ENCODE peak calls at places on chromosomes 13 and 19, in five cellular contexts. I is suprapubic skin, W is breast epithelium, S is iPS DF 6.9, G is OCI-LY7. L is an unnamed sample.
A peak's percentile ranks its signal among the peaks of the same experiment; 100 is the strongest.

GRCh38 chr19:42422576-42423461 is 4.4 kb downstream of the LIPE start:
- DNase-seq in I (no peak), W (no peak), S (no peak), G (peak; percentile 88), L (no peak)

GRCh38 chr13:99331881-99332293 is 24.7 kb upstream of the GPR183 start:
- DNase-seq in I (no peak), W (no peak), S (no peak), G (peak; percentile 25), L (no peak)

GRCh38 chr13:30037766-30038165 is 187.3 kb upstream of the UBL3 start:
- DNase-seq in I (no peak), W (no peak), S (no peak), G (no peak), L (no peak)

GRCh38 chr19:19039901-19040300 is 6.5 kb downstream of the ARMC6 start:
- DNase-seq in I (no peak), W (no peak), S (no peak), G (peak; percentile 80), L (no peak)

GRCh38 chr13:102035969-102036368 is 365.9 kb downstream of the FGF14 start:
- DNase-seq in I (no peak), W (no peak), S (no peak), G (no peak), L (no peak)

GRCh38 chr19:47228937-47229673 is 1.9 kb downstream of the BBC3 start:
- DNase-seq in I (no peak), W (peak; percentile 35), S (no peak), G (peak; percentile 42), L (peak; percentile 34)

GRCh38 chr13:23384111-23384510 is 49.4 kb downstream of the SACS start:
- DNase-seq in I (no peak), W (no peak), S (no peak), G (no peak), L (no peak)

GRCh38 chr19:55287361-55288079 is 3.7 kb downstream of the BRSK1 start:
- DNase-seq in I (no peak), W (no peak), S (no peak), G (no peak), L (no peak)

GRCh38 chr13:113028336-113029060 is 59.5 kb downstream of the MCF2L start:
- DNase-seq in I (no peak), W (no peak), S (no peak), G (no peak), L (no peak)

GRCh38 chr13:75226092-75226491 is 255.9 kb downstream of the TBC1D4 start:
- DNase-seq in I (no peak), W (no peak), S (peak; percentile 11), G (no peak), L (no peak)

GRCh38 chr19:15562861-15563260 is 52.2 kb upstream of the CYP4F8 start:
- DNase-seq in I (no peak), W (peak; percentile 46), S (no peak), G (no peak), L (no peak)
- H3K9me3 ChIP-seq in I (no peaks in the 10 kb centered on the region), W (no peaks in the 10 kb centered on the region), S (peaks cover 14% of the 10 kb centered on the region), G (no peaks in the 10 kb centered on the region), L (no peaks in the 10 kb centered on the region)

GRCh38 chr19:56880592-56881190 is 40.2 kb upstream of the PEG3 start:
- DNase-seq in I (no peak), W (no peak), S (no peak), G (no peak), L (no peak)

GRCh38 chr19:56884481-56884880 is 44.0 kb upstream of the PEG3 start:
- DNase-seq in I (no peak), W (no peak), S (no peak), G (no peak), L (no peak)

DNA sequence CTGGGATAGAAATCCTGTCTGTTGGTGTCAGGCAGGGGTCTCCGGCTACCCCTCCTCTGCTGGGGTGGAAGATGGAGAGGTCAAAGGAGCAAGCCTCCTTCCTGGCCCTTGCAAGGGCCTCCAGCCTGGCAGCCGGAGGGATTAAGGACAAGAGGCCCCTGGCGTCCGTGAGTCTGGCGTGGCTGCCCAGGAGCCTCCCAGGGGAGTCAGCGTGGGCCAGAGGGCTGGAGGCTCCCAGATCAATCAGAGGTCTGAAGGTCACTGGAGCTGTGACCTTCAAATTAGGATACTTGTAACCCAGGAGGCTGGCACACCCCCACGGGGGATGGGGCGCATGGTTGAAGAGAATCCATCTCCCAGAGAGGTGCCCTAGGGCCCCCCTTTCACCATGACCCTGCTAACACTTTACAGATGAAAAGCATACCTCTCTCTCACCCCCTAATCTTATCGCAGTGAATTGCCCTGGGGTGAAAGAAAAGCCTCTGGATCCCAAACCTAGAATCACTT is 44.7 kb upstream of the PEG3 start:
- DNase-seq in I (no peak), W (no peak), S (no peak), G (no peak), L (no peak)
- H3K9me3 ChIP-seq in I (peaks cover 5% of the 10 kb centered on the region), W (peaks cover 23% of the 10 kb centered on the region), S (peaks cover 21% of the 10 kb centered on the region), G (no peaks in the 10 kb centered on the region), L (no peaks in the 10 kb centered on the region)

GRCh38 chr19:51965583-51965982 is 21.1 kb downstream of the ZNF350 start:
- DNase-seq in I (no peak), W (no peak), S (no peak), G (no peak), L (no peak)

DNA sequence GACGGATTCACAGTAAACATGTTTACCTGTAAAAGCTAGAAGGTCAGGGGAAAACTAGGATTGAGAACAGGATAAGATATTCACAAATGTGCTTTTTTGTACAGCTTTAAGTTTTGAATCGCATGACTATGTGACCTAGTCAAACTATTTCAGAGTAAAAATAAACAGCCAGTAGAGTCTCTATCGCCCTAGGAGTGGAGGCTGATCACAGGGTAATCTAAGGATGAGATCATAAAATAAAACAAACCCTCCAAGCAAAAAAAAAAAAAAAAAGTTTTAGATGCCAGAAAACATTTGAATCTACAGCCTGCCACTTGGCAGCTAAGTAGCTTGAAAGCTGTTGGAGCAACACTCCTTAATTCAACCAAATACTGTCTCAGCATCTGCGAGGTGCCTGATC is 26.8 kb downstream of the ZNF350 start:
- DNase-seq in I (no peak), W (no peak), S (no peak), G (no peak), L (no peak)
- H3K9me3 ChIP-seq in I (peaks cover 73% of the 10 kb centered on the region), W (peaks cover 98% of the 10 kb centered on the region), S (no peaks in the 10 kb centered on the region), G (no peaks in the 10 kb centered on the region), L (peaks cover 99% of the 10 kb centered on the region)

GRCh38 chr19:43913383-43913782 is 21.7 kb downstream of the ZNF45 start:
- DNase-seq in I (no peak), W (no peak), S (no peak), G (no peak), L (no peak)
- H3K9me3 ChIP-seq in I (peaks cover 77% of the 10 kb centered on the region), W (peaks cover 100% of the 10 kb centered on the region), S (peaks cover 15% of the 10 kb centered on the region), G (no peaks in the 10 kb centered on the region), L (peaks cover 25% of the 10 kb centered on the region)

GRCh38 chr19:44182145-44182544 is 17.2 kb downstream of the ZNF226 start:
- DNase-seq in I (no peak), W (no peak), S (no peak), G (peak; percentile 10), L (no peak)
- H3K9me3 ChIP-seq in I (peaks cover 46% of the 10 kb centered on the region), W (peaks cover 96% of the 10 kb centered on the region), S (peaks cover 1% of the 10 kb centered on the region), G (no peaks in the 10 kb centered on the region), L (peaks cover 79% of the 10 kb centered on the region)

GRCh38 chr19:20660473-20660872 is 898 bp downstream of the ZNF626 start:
- DNase-seq in I (no peak), W (no peak), S (no peak), G (no peak), L (no peak)
- H3K9me3 ChIP-seq in I (peaks cover 10% of the 10 kb centered on the region), W (peaks cover 8% of the 10 kb centered on the region), S (no peaks in the 10 kb centered on the region), G (peaks cover 4% of the 10 kb centered on the region), L (peaks cover 38% of the 10 kb centered on the region)

DNA sequence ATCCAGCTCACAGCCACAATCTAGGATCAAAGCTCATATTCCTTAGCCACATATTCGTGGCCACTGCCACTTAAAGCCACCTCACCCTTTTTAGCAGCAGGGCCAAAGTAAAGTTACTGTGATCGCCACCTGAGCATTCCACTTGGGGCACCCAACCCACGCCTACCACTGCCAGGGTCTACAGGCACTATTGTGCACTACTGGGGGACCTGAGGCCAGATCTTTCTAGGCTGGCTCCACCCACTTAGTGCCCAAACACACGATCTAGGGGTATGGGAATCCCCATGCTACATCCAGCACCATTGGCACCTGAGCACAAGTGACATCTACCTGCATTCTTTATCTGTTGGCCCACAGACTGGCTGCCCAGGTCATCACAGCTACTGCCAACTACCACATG is 517.9 kb upstream of the PRR20A start:
- DNase-seq in I (no peak), W (no peak), S (no peak), G (no peak), L (no peak)
- H3K9me3 ChIP-seq in I (peaks cover 10% of the 10 kb centered on the region), W (peaks cover 32% of the 10 kb centered on the region), S (no peaks in the 10 kb centered on the region), G (peaks cover 3% of the 10 kb centered on the region), L (no peaks in the 10 kb centered on the region)